ENCODE peak calls at places on chromosome 2, in six cellular contexts. D is CD8-positive, alpha-beta T cell; L is Peyer's patch; J is endodermal cell; T is ovary; W is colonic mucosa. C is an unnamed sample.

GRCh38 chr2:2719781-2720180 is 388.7 kb upstream of the MYT1L start:
- DNase-seq in W (no peak), L (no peak), D (no peak), T (no peak), J (no peak), C (no peak)

GRCh38 chr2:181106789-181107418 is 126.5 kb downstream of the UBE2E3 start:
- DNase-seq in W (no peak), L (no peak), T (no peak), J (no peak), D (no peak), C (peak; percentile 83)

GRCh38 chr2:155309483-155309882 is 611.0 kb downstream of the KCNJ3 start:
- DNase-seq in W (no peak), D (no peak), T (no peak), L (no peak), J (no peak), C (no peak)

GRCh38 chr2:127565261-127566138 is 30.0 kb downstream of the MYO7B start:
- DNase-seq in J (peak; percentile 35), L (no peak), D (no peak), W (no peak), T (no peak), C (peak; percentile 23)

GRCh38 chr2:181170256-181170655 is 189.9 kb downstream of the UBE2E3 start:
- DNase-seq in L (no peak), T (no peak), D (no peak), W (no peak), J (no peak), C (no peak)

GRCh38 chr2:49122107-49122506 is 32.2 kb downstream of the FSHR start:
- DNase-seq in W (no peak), D (no peak), J (no peak), T (no peak), L (no peak), C (no peak)

GRCh38 chr2:85248741-85249524 is 78.9 kb downstream of the TGOLN2 start:
- DNase-seq in T (no peak), J (no peak), L (no peak), W (peak; percentile 74), D (no peak), C (peak; percentile 85)

GRCh38 chr2:225328192-225328591 is 71.3 kb upstream of the NYAP2 start:
- DNase-seq in J (no peak), W (no peak), D (no peak), T (no peak), L (no peak), C (peak; percentile 70)

GRCh38 chr2:216862628-216863027 is 2.8 kb upstream of the TNP1 start:
- DNase-seq in J (no peak), D (no peak), L (no peak), W (no peak), T (no peak), C (no peak)

GRCh38 chr2:226984461-226985226 is 148.8 kb downstream of the RHBDD1 start:
- DNase-seq in J (no peak), L (no peak), T (no peak), D (no peak), W (no peak), C (no peak)

GRCh38 chr2:239315308-239315707 is 85.5 kb downstream of the HDAC4 start:
- DNase-seq in L (no peak), T (no peak), J (no peak), W (no peak), D (no peak), C (no peak)

GRCh38 chr2:54564439-54564838 is 108.3 kb downstream of the SPTBN1 start:
- DNase-seq in T (no peak), W (no peak), D (no peak), J (no peak), L (no peak), C (no peak)

GRCh38 chr2:54568876-54569298 is 112.8 kb downstream of the SPTBN1 start:
- DNase-seq in J (no peak), T (no peak), W (peak; percentile 81), D (no peak), L (no peak), C (no peak)

GRCh38 chr2:54565551-54565950 is 109.4 kb downstream of the SPTBN1 start:
- DNase-seq in J (no peak), D (no peak), T (no peak), L (no peak), W (no peak), C (no peak)

GRCh38 chr2:54569745-54570296 is 113.7 kb downstream of the SPTBN1 start:
- DNase-seq in L (no peak), D (no peak), W (peak; percentile 85), T (no peak), J (no peak), C (no peak)

GRCh38 chr2:54566896-54567295 is 110.8 kb downstream of the SPTBN1 start:
- DNase-seq in L (no peak), D (no peak), T (no peak), J (no peak), W (no peak), C (no peak)
- H3K4me1 ChIP-seq in L (no peaks in the 10 kb centered on the region), D (peaks cover 86% of the 10 kb centered on the region), T (peaks cover 19% of the 10 kb centered on the region), J (peaks cover 17% of the 10 kb centered on the region), W (peaks cover 12% of the 10 kb centered on the region), C (peaks cover 32% of the 10 kb centered on the region)

DNA sequence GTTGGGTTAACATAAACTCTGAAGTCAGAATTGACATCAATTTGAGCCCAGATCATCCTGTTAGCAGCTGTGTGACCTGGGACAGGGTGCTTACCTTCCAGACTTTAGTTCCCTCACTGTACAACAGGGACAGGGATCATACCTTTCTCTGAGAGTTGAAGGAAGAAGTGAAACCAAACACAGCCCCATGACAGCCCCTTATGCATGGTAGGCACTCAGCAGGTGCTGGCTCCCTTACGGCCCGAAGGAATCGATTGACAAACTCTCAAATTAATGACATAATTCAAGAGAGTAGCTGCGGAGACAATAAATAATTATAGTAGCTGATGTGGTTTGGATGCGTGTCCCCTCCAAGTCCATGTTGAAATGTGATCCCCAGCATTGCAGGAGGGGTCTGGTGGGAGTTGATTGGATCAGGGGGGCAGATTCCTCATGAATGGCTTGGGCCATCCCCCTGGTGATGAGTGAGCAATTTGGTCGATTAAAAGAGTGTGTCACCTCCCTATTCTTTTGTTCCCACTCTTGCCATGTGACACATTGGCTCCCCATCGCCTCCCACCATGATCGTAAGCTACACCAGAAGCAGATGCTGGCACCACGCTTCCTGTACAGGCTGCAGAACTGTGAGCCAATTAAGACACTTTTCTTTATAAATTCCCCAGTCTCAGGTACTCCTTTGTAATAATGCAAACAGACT is 72.4 kb downstream of the ODC1 start:
- DNase-seq in D (no peak), L (no peak), J (no peak), T (no peak), W (no peak), C (no peak)
- H3K27ac ChIP-seq in D (no peak overlapping the region), L (no peak overlapping the region), J (peak overlapping the region; percentile 60), T (no peak overlapping the region), W (no peak overlapping the region), C (no peak overlapping the region)

GRCh38 chr2:237431372-237431771 is 17.4 kb upstream of the COL6A3 start:
- DNase-seq in L (no peak), D (no peak), J (no peak), W (no peak), T (no peak), C (no peak)

GRCh38 chr2:237431856-237432255 is 17.9 kb upstream of the COL6A3 start:
- DNase-seq in W (no peak), D (no peak), J (no peak), L (no peak), T (no peak), C (no peak)

GRCh38 chr2:237433920-237434319 is 20.0 kb upstream of the COL6A3 start:
- DNase-seq in J (no peak), T (no peak), W (no peak), L (no peak), D (no peak), C (no peak)

GRCh38 chr2:237434916-237435315 is 21.0 kb upstream of the COL6A3 start:
- DNase-seq in T (no peak), D (peak; percentile 69), W (no peak), L (no peak), J (no peak), C (no peak)

GRCh38 chr2:237432484-237433092 is 18.6 kb upstream of the COL6A3 start:
- DNase-seq in W (no peak), L (no peak), T (no peak), J (peak; percentile 58), D (peak; percentile 78), C (peak; percentile 98)
- H3K4me1 ChIP-seq in W (peaks cover 9% of the 10 kb centered on the region), L (no peaks in the 10 kb centered on the region), T (peaks cover 13% of the 10 kb centered on the region), J (no peaks in the 10 kb centered on the region), D (peaks cover 99% of the 10 kb centered on the region), C (peaks cover 59% of the 10 kb centered on the region)

GRCh38 chr2:219418570-219419189 is 503 bp downstream of the DES start:
- DNase-seq in J (peak; percentile 81), W (no peak), D (no peak), T (no peak), L (no peak), C (no peak)

GRCh38 chr2:219419331-219420197 is 1.4 kb downstream of the DES start:
- DNase-seq in J (no peak), W (no peak), T (no peak), D (no peak), L (no peak), C (no peak)

GRCh38 chr2:219417374-219417773 is 803 bp upstream of the DES start:
- DNase-seq in T (peak; percentile 45), L (no peak), W (no peak), D (no peak), J (peak; percentile 43), C (no peak)

GRCh38 chr2:219416938-219417337 is 1.2 kb upstream of the DES start:
- DNase-seq in J (peak; percentile 59), T (no peak), L (no peak), D (no peak), W (no peak), C (no peak)

GRCh38 chr2:219418155-219418569 is at the start of gene DES:
- DNase-seq in L (no peak), W (no peak), J (peak; percentile 66), T (peak; percentile 83), D (no peak), C (no peak)
- H3K27ac ChIP-seq in L (peak within 1 kb of the TSS; percentile 90), W (peak within 1 kb of the TSS; percentile 40), J (no peak within 1 kb of the TSS), T (peak within 1 kb of the TSS; percentile 71), D (no peak within 1 kb of the TSS), C (no peak within 1 kb of the TSS)

C was measured in SJSA1.